ENCODE peak calls at places on chromosomes 16 and 17, in seven cellular contexts. K, J, P, B, N, A and T are unnamed samples.

GRCh38 chr17:10071141-10071540 is 127.3 kb downstream of the GAS7 start:
- DNase-seq in K (peak), J (no peak), P (no peak), B (no peak), N (peak), A (no peak), T (no peak)

GRCh38 chr16:67101683-67102082 is 8.1 kb upstream of the PHAF1 start:
- DNase-seq in K (no peak), J (no peak), P (no peak), B (no peak), N (peak), A (no peak), T (no peak)

GRCh38 chr17:80081596-80081995 is 19.8 kb upstream of the GAA start:
- DNase-seq in K (no peak), J (no peak), P (no peak), B (no peak), N (no peak), A (no peak), T (no peak)

GRCh38 chr16:67068212-67068753 is 39.3 kb downstream of the CBFB start:
- DNase-seq in K (peak), J (no peak), P (no peak), B (no peak), N (no peak), A (no peak), T (no peak)

GRCh38 chr17:30256756-30257506 is 21.4 kb upstream of the SLC6A4 start:
- DNase-seq in K (peak), J (no peak), P (no peak), B (no peak), N (peak), A (no peak), T (no peak)

GRCh38 chr16:68273896-68274295 is 9.6 kb downstream of the SLC7A6 start:
- DNase-seq in K (no peak), J (no peak), P (no peak), B (no peak), N (no peak), A (no peak), T (no peak)

GRCh38 chr17:72501404-72502110 is 380.7 kb downstream of the SOX9 start:
- DNase-seq in K (no peak), J (no peak), P (no peak), B (no peak), N (no peak), A (no peak), T (no peak)

GRCh38 chr17:81710514-81711308 is 1.4 kb upstream of the SLC25A10 start:
- DNase-seq in K (peak), J (peak), P (peak), B (peak), N (peak), A (no peak), T (no peak)

GRCh38 chr16:10609410-10609774 is 29.0 kb upstream of the EMP2 start:
- DNase-seq in K (peak), J (no peak), P (no peak), B (no peak), N (peak), A (peak), T (peak)

GRCh38 chr17:50883850-50884291 is 17.7 kb upstream of the TOB1 start:
- DNase-seq in K (no peak), J (no peak), P (peak), B (peak), N (no peak), A (no peak), T (no peak)

GRCh38 chr16:35258381-35258780 is 1799.0 kb downstream of the TP53TG3F start:
- DNase-seq in K (no peak), J (no peak), P (no peak), B (no peak), N (no peak), A (no peak), T (no peak)

GRCh38 chr17:76772842-76773521 is 35.1 kb downstream of the MFSD11 start:
- DNase-seq in K (peak), J (no peak), P (peak), B (peak), N (peak), A (peak), T (peak)

GRCh38 chr17:2792541-2793169 is 3.6 kb upstream of the RAP1GAP2 start:
- DNase-seq in K (no peak), J (peak), P (no peak), B (peak), N (no peak), A (no peak), T (no peak)

GRCh38 chr17:68497885-68498319 is 14.3 kb upstream of the PRKAR1A start:
- DNase-seq in K (no peak), J (no peak), P (peak), B (peak), N (no peak), A (no peak), T (no peak)

GRCh38 chr16:31213342-31213741 is 577 bp upstream of the TRIM72 start:
- DNase-seq in K (no peak), J (no peak), P (no peak), B (no peak), N (no peak), A (no peak), T (no peak)

GRCh38 chr16:37511-37910 is 15.9 kb downstream of the POLR3K start:
- DNase-seq in K (peak), J (no peak), P (no peak), B (peak), N (no peak), A (no peak), T (no peak)

GRCh38 chr17:83199500-83200201 is 120.2 kb downstream of the METRNL start:
- DNase-seq in K (peak), J (peak), P (peak), B (peak), N (peak), A (no peak), T (no peak)

GRCh38 chr17:10294162-10294561 is 78.6 kb downstream of the MYH13 start:
- DNase-seq in K (no peak), J (no peak), P (no peak), B (no peak), N (no peak), A (no peak), T (no peak)

GRCh38 chr16:78659216-78659615 is 559.8 kb downstream of the WWOX start:
- DNase-seq in K (no peak), J (no peak), P (no peak), B (no peak), N (no peak), A (no peak), T (no peak)

GRCh38 chr16:72241930-72242329 is 70.0 kb upstream of the PMFBP1 start:
- DNase-seq in K (peak), J (no peak), P (peak), B (peak), N (peak), A (no peak), T (peak)

GRCh38 chr17:31674305-31674704 is 184.7 kb downstream of the COPRS start:
- DNase-seq in K (peak), J (no peak), P (no peak), B (no peak), N (peak), A (no peak), T (no peak)

GRCh38 chr16:69276143-69277115 is 34.7 kb upstream of the VPS4A start:
- DNase-seq in K (peak), J (no peak), P (no peak), B (no peak), N (peak), A (peak), T (peak)

GRCh38 chr17:66967867-66968543 is 3.5 kb downstream of the CACNG4 start:
- DNase-seq in K (no peak), J (no peak), P (no peak), B (no peak), N (no peak), A (no peak), T (no peak)

GRCh38 chr16:12257926-12258561 is 281.5 kb downstream of the SNX29 start:
- DNase-seq in K (no peak), J (no peak), P (peak), B (no peak), N (no peak), A (no peak), T (no peak)

DNA sequence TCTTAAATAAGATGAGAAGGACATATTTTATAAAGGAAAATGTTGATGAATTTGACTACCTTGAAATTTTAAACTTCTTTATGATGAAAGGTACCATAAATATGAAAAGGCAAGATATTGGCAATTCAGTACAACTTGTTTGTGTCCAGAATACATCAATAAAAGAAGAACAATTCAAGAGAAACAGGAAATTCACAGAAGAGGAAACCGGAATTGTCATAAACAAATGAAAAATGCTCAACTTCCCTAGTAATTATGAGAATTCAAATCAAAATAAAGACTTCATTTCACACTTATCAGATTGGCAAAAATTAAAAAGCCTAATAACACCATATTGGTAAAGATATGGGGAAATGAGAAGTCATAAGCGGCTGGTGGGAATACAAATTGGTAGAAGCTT is 54.3 kb downstream of the WSB1 start:
- DNase-seq in K (no peak), J (no peak), P (no peak), B (no peak), N (no peak), A (no peak), T (no peak)
- H3K4me3 ChIP-seq in K (no peak), J (no peak), P (peak), B (no peak), N (no peak), A (no peak), T (no peak)

GRCh38 chr16:16064874-16065384 is 115.5 kb downstream of the ABCC1 start:
- DNase-seq in K (no peak), J (no peak), P (no peak), B (no peak), N (no peak), A (no peak), T (no peak)

GRCh38 chr16:16059895-16060590 is 110.6 kb downstream of the ABCC1 start:
- DNase-seq in K (no peak), J (no peak), P (no peak), B (no peak), N (no peak), A (no peak), T (no peak)

GRCh38 chr16:16063685-16064084 is 114.3 kb downstream of the ABCC1 start:
- DNase-seq in K (no peak), J (no peak), P (no peak), B (peak), N (no peak), A (no peak), T (no peak)

GRCh38 chr16:16067127-16067526 is 117.7 kb downstream of the ABCC1 start:
- DNase-seq in K (peak), J (peak), P (no peak), B (no peak), N (peak), A (no peak), T (no peak)

GRCh38 chr16:16062023-16062932 is 112.9 kb downstream of the ABCC1 start:
- DNase-seq in K (peak), J (no peak), P (peak), B (peak), N (peak), A (no peak), T (no peak)
- TF ChIP-seq CTCF in K (no peak), J (no peak), P (peak), B (peak), N (no peak), A (no peak), T (no peak)

GRCh38 chr17:802901-803881 is 21.0 kb downstream of the MRM3 start:
- DNase-seq in K (no peak), J (no peak), P (no peak), B (no peak), N (no peak), A (no peak), T (no peak)

GRCh38 chr17:800446-801242 is 18.5 kb downstream of the MRM3 start:
- DNase-seq in K (no peak), J (no peak), P (no peak), B (no peak), N (no peak), A (no peak), T (no peak)

GRCh38 chr17:802481-802880 is 20.3 kb downstream of the MRM3 start:
- DNase-seq in K (no peak), J (no peak), P (no peak), B (no peak), N (no peak), A (no peak), T (no peak)

GRCh38 chr17:804541-805435 is 22.6 kb downstream of the MRM3 start:
- DNase-seq in K (no peak), J (no peak), P (no peak), B (no peak), N (no peak), A (no peak), T (no peak)

GRCh38 chr17:801660-802059 is 19.5 kb downstream of the MRM3 start:
- DNase-seq in K (no peak), J (no peak), P (no peak), B (no peak), N (no peak), A (no peak), T (no peak)
- H3K4me3 ChIP-seq in K (no peak), J (no peak), P (no peak), B (no peak), N (no peak), A (no peak), T (no peak)

DNA sequence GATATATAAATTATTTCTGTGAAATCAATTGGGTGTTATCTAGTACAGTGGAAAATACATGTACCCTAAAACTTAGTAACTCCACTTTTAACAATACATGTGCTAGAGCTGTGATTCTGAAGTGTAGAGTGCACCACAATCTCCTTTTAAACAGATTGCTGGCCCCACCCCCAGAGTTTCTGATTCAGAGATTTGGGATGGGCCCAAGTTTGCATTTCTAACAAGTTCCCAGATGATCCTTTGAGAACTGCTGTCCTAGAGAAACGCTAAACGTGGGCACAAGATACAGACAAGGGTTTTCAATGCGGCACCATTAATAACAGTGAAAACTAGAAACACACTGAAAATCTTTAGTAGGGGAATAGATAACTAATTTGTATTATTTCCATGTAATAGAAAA is 49.2 kb downstream of the NXPH3 start:
- DNase-seq in K (peak), J (no peak), P (no peak), B (no peak), N (peak), A (no peak), T (no peak)
- TF ChIP-seq CTCF in K (no peak), J (no peak), P (no peak), B (no peak), N (no peak), A (no peak), T (no peak)

DNA sequence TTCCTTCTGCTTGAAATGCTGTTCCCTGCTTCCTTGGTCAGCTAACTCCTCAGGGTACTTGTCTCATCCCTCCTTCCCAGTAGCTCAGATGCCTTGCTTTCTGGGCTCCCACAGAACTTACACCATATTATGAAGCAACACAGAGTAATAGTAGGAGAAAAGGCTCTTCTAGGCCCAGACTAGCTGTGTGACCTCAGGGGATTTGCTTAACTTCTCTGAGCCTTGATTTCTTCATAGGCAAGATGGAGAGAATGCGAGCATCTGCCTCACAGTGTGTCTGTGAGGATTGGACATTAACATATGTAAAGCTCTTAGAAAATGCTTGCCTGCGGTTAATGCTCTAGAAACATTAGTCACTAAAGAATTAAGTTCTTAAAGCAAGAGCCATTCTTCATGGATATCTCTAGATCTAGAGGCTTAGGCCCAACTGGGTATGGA is 22.3 kb upstream of the PECAM1 start:
- DNase-seq in K (no peak), J (no peak), P (peak), B (no peak), N (no peak), A (no peak), T (no peak)
- H3K4me3 ChIP-seq in K (no peak), J (no peak), P (peak), B (no peak), N (no peak), A (no peak), T (no peak)

GRCh38 chr16:71214771-71215381 is 15.6 kb downstream of the HYDIN start:
- DNase-seq in K (no peak), J (no peak), P (no peak), B (no peak), N (no peak), A (no peak), T (no peak)
- TF ChIP-seq CTCF in K (no peak), J (no peak), P (peak), B (no peak), N (peak), A (no peak), T (no peak)